ENCODE peak calls at places on chromosome 19, in four cellular contexts. C is K562, A is HepG2, N is HEK293T. P is an unnamed sample.

GRCh38 chr19:19997656-19998268 is 41.5 kb downstream of the ZNF682 start:
- DNase-seq in N (peak), A (no peak), C (peak), P (peak)

GRCh38 chr19:41816761-41817160 is 20.4 kb downstream of the CEACAM3 start:
- DNase-seq in N (no peak), C (no peak), A (no peak), P (no peak)

GRCh38 chr19:13284929-13285928 is 135.0 kb downstream of the IER2 start:
- DNase-seq in C (no peak), A (no peak), N (no peak), P (no peak)

GRCh38 chr19:4059931-4060620 is 6.6 kb downstream of the ZBTB7A start:
- DNase-seq in N (no peak), C (peak), A (no peak), P (no peak)

GRCh38 chr19:19533826-19534225 is 4.2 kb upstream of the CILP2 start:
- DNase-seq in N (no peak), A (no peak), C (no peak), P (no peak)

GRCh38 chr19:10138879-10139795 is 19.4 kb upstream of the EIF3G start:
- DNase-seq in A (no peak), C (no peak), N (no peak), P (no peak)

GRCh38 chr19:4844348-4845179 is 13.1 kb upstream of the TICAM1 start:
- DNase-seq in A (peak), N (no peak), C (no peak), P (no peak)

GRCh38 chr19:52778811-52779210 is 7.8 kb downstream of the ZNF600 start:
- DNase-seq in N (no peak), C (no peak), A (no peak), P (no peak)

GRCh38 chr19:40084948-40085347 is 5.8 kb downstream of the ZNF780A start:
- DNase-seq in N (no peak), C (no peak), A (peak), P (no peak)

GRCh38 chr19:32691952-32692726 is 518 bp downstream of the NUDT19 start:
- DNase-seq in C (peak), A (no peak), N (peak), P (peak)

GRCh38 chr19:45630463-45630862 is 8.7 kb downstream of the EML2 start:
- DNase-seq in A (no peak), N (no peak), C (no peak), P (no peak)

GRCh38 chr19:33248553-33248953 is 22.9 kb upstream of the SLC7A10 start:
- DNase-seq in N (no peak), A (peak), C (no peak), P (no peak)

GRCh38 chr19:28420731-28421550 is 792.0 kb downstream of the UQCRFS1 start:
- DNase-seq in N (no peak), A (no peak), C (no peak), P (no peak)

DNA sequence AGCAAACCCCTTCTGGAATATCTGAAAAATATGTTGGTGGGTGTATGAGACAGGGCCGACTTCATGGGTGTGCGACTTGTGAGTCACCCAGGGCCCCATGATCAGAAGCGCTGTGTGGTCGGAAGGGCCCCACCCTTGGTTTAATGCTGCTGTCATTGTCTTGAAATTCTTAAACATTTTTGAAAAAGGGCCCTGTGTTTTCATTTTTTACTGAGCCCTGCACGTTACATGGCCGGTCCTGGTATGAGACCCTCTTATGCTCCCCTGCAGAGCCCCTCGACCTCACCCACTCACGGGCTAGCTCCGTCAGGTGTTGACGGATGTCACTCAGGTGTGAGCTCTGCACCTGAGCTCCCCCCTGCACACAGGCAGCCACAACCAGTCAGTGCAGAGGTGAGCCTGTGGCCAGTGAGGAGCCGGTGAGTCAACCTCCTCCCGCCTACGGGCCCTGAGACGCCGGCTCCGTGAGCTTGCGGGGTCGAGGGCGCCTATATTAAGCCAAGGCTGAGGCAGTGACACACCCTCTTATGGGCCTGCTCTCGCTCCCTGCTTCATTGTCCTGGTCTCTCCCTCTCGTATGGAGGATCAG is 27.7 kb downstream of the GADD45B start:
- DNase-seq in N (peak), A (no peak), C (no peak), P (no peak)
- TF ChIP-seq ELF4 in N (no peak), A (no peak), C (no peak), P (no peak)

GRCh38 chr19:57946316-57946715 is 1.2 kb downstream of the ZNF256 start:
- DNase-seq in N (no peak), C (no peak), A (no peak), P (no peak)
- TF ChIP-seq ELF4 in N (no peak), C (no peak), A (no peak), P (no peak)

GRCh38 chr19:43534305-43534612 is 1.3 kb downstream of the ZNF575 start:
- DNase-seq in C (no peak), A (no peak), N (no peak), P (no peak)

GRCh38 chr19:43533546-43534304 is 737 bp downstream of the ZNF575 start:
- DNase-seq in N (peak), A (peak), C (peak), P (peak)

GRCh38 chr19:43532962-43533545 is at the start of gene ZNF575:
- DNase-seq in N (peak), A (peak), C (peak), P (peak)

GRCh38 chr19:43532571-43532961 is 422 bp upstream of the ZNF575 start:
- DNase-seq in N (no peak), A (no peak), C (no peak), P (peak)

DNA sequence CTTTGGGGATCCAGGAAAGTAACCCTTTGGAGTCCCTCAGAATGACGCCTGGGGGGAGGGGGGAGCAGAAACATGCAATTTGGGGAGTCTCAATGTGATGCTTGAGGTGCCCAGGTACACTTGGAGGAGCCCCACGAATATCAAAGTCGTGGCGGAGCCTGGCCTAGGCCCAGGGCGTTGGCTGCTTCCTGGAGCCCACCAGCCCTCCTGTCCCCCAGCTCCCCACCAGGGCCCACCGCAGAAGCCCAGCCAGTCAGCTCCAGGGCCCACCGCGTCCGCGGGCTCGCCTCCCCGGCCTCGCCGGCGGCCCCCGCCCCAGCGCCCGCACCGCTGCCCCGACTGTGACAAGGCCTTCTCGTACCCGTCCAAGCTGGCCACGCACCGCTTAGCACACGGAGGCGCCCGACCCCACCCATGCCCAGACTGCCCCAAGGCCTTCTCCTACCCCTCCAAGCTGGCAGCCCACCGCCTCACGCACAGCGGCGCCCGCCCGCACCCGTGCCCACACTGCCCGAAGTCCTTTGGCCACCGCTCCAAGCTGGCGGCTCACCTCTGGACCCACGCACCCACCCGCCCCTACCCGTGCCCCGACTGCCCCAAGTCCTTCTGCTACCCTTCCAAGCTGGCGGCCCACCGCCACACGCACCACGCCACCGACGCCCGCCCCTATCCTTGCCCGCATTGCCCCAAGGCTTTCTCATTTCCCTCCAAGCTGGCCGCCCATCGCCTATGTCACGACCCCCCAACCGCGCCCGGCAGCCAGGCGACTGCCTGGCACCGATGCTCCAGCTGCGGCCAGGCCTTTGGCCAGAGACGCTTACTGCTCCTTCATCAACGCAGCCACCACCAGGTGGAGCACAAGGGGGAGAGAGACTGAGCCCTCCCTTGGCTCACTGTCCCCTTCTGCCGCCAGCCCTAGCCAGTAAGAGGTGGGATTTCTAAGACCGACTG is 2.1 kb downstream of the ZNF575 start:
- DNase-seq in N (peak), C (no peak), A (peak), P (peak)
- TF ChIP-seq ELF4 in N (no peak), C (no peak), A (no peak), P (no peak)

GRCh38 chr19:8475005-8475404 is 27.4 kb downstream of the PRAM1 start:
- DNase-seq in C (no peak), A (no peak), N (no peak), P (no peak)
- TF ChIP-seq ELF4 in C (no peak), A (no peak), N (no peak), P (no peak)

GRCh38 chr19:17943284-17944221 is 10.7 kb downstream of the CCDC124 start:
- DNase-seq in C (peak), N (no peak), A (no peak), P (peak)
- TF ChIP-seq ELF4 in C (no peak), N (no peak), A (no peak), P (no peak)

GRCh38 chr19:47021536-47022139 is 2.0 kb downstream of the NPAS1 start:
- DNase-seq in C (peak), N (no peak), A (no peak), P (peak)

GRCh38 chr19:47020132-47020805 is 632 bp downstream of the NPAS1 start:
- DNase-seq in A (no peak), N (no peak), C (peak), P (no peak)

GRCh38 chr19:47022140-47022536 is 2.5 kb downstream of the NPAS1 start:
- DNase-seq in N (no peak), A (no peak), C (no peak), P (no peak)

GRCh38 chr19:47019431-47020041 is at the start of gene NPAS1:
- DNase-seq in C (peak), N (peak), A (no peak), P (peak)

GRCh38 chr19:47020992-47021496 is 1.4 kb downstream of the NPAS1 start:
- DNase-seq in C (peak), N (no peak), A (no peak), P (peak)
- TF ChIP-seq ELF4 in C (no peak), N (no peak), A (no peak), P (no peak)

DNA sequence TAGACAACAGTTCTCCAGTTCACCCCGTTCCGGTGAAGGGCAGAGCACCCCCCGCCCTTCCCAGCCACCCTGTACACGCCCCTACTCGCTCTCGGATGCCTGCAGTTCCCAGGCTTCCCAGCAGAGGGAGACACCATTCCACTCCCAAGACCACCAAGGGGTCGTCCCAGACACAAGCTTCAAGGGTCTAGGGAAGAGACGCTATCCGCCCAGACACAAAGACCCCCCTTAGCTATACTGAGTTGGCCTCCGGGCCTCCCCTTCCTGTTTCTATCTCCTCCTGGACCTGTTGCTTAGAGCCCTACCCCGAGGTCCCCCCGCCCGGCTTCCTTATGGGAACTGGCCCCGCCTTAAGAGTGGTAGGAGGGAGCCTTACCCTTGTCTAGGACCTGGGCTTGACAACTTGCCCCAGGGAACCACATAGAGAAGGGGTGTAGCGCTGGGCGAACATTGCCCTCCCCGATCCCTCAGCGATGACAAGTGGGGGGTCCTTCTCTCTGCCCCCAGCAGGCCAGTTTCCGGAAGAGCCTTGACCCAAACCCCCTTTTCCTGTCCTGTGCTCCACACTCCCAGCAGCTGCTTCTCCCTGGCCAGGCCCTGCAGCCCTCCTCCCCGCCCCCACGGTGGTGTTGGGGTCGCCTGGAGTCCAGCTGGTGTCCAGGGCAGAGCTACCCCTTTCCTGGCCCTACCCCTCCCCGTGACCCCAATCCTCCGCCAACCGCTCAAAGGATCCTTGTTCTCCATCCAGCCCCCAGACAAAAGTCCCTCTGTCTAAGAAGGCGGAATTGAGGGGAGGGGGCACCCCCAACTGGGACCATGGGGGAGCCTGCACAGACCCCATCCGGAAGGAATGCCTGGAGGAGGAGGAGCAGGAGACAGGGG is 726 bp upstream of the FXYD3 start:
- DNase-seq in C (peak), A (peak), N (peak), P (peak)
- TF ChIP-seq ELF4 in C (no peak), A (no peak), N (no peak), P (no peak)

DNA sequence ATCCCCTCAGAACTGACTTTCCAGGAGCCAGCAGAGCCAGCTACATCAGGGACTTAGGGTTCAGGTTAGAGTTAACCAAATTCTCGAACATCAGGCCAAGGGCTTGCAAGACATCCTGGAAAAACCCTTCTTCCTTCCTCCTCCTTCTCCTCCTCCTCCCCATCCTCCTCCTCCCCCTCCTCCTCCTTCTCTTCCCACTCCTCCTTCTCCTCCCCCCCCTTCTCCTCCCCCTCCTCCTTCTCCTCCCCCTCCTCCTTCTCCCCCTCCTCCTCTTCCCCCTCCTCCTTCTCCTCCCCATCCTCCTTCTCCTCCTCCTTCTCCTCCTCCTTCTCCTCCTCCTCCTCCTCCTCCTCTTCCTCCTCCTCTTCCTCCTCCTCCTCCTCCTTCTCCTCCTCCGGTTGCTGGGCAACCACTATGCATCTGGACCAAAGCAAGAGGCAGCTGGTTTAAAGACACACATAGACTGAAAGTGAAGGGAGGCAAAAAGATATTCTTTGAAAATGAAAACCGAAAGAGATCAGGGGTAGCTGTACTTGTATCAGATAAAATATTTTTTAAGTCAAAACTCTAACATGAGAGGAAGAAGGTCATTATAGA is 5.9 kb upstream of the CCL25 start:
- DNase-seq in C (no peak), N (no peak), A (no peak), P (no peak)
- TF ChIP-seq ELF4 in C (no peak), N (no peak), A (no peak), P (no peak)

GRCh38 chr19:480016-480855 is 16.1 kb upstream of the MADCAM1 start:
- DNase-seq in A (peak), C (peak), N (peak), P (peak)
- TF ChIP-seq ELF4 in A (no peak), C (no peak), N (no peak), P (no peak)